ENCODE peak calls at places on chromosome 1, in five cellular contexts. One of them, this sample, is unnamed.

GRCh38 chr1:45340816-45341215 is 576 bp upstream of the MUTYH start:
- DNase-seq in HCT116: no peak
- DNase-seq in K562: peak
- DNase-seq in HepG2: peak
- DNase-seq in WTC11: no peak
- DNase-seq in this sample: no peak

GRCh38 chr1:109757936-109758786 is 5.6 kb downstream of the EPS8L3 start:
- DNase-seq in K562: no peak
- DNase-seq in HepG2: no peak
- DNase-seq in WTC11: no peak
- DNase-seq in HCT116: no peak
- DNase-seq in this sample: no peak

GRCh38 chr1:101235696-101236545 is 898 bp upstream of the S1PR1 start:
- DNase-seq in K562: peak
- DNase-seq in HepG2: no peak
- DNase-seq in WTC11: peak
- DNase-seq in HCT116: no peak
- DNase-seq in this sample: no peak

GRCh38 chr1:234601217-234602017 is 8.6 kb downstream of the IRF2BP2 start:
- DNase-seq in HepG2: peak
- DNase-seq in K562: peak
- DNase-seq in HCT116: no peak
- DNase-seq in WTC11: no peak
- DNase-seq in this sample: no peak

GRCh38 chr1:17991996-17992395 is 115.6 kb upstream of the IGSF21 start:
- DNase-seq in HepG2: no peak
- DNase-seq in HCT116: no peak
- DNase-seq in WTC11: no peak
- DNase-seq in K562: no peak
- DNase-seq in this sample: no peak

GRCh38 chr1:27934818-27935549 is at the start of gene SMPDL3B:
- DNase-seq in K562: peak
- DNase-seq in HepG2: no peak
- DNase-seq in HCT116: peak
- DNase-seq in WTC11: peak
- DNase-seq in this sample: peak

GRCh38 chr1:214708321-214708960 is 105.4 kb downstream of the CENPF start:
- DNase-seq in WTC11: no peak
- DNase-seq in HCT116: no peak
- DNase-seq in K562: no peak
- DNase-seq in HepG2: no peak
- DNase-seq in this sample: no peak

GRCh38 chr1:200174525-200174924 is 147.0 kb downstream of the NR5A2 start:
- DNase-seq in WTC11: no peak
- DNase-seq in HCT116: no peak
- DNase-seq in HepG2: no peak
- DNase-seq in K562: no peak
- DNase-seq in this sample: no peak

GRCh38 chr1:170932236-170932635 is 3.1 kb upstream of the MROH9 start:
- DNase-seq in K562: no peak
- DNase-seq in HepG2: no peak
- DNase-seq in WTC11: no peak
- DNase-seq in HCT116: no peak
- DNase-seq in this sample: no peak

DNA sequence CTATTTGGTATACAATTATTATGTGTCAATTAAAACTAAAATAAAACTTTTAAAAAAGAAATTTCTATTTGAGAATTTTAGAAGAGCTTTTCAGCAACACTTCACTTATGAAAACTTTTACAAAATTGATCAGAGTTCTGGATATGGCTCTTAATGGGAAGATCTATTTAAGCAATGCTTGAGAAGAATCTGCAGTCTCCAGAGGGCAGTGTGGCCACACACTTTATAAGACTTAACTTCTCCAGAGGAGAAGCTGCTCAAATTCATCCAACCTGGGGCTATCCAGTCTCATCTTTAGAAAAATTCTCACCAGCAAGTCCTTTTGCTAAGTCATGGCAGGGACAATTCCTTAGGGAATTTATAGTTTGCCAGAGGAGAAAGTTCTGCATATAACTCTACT is 25.2 kb upstream of the AGO1 start:
- DNase-seq in WTC11: no peak
- DNase-seq in HepG2: no peak
- DNase-seq in K562: no peak
- DNase-seq in HCT116: peak
- DNase-seq in this sample: no peak
- TF ChIP-seq ATF3 in WTC11: no peak
- TF ChIP-seq ATF3 in HepG2: no peak
- TF ChIP-seq ATF3 in K562: no peak
- TF ChIP-seq ATF3 in HCT116: no peak
- TF ChIP-seq ATF3 in this sample: no peak

DNA sequence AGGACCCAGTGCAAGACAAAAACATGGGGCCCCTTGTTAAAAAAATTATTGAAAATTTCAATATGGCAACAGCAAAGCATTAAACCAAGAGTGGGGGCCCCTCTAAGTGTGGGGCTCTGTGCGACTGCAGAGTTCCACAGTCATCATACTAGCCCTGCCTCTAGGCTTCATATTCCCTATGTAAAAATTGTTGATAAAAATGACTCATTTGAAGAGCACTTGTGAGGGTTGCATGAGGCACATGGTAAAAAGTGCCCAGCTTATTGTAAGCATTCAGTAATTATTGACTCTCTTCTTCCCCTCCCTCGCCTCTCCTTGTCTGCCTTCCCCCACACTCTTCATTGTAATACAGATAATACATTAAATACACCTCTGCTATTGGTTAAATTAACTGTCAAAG is 86.7 kb upstream of the PTBP2 start:
- DNase-seq in WTC11: no peak
- DNase-seq in K562: no peak
- DNase-seq in HepG2: no peak
- DNase-seq in HCT116: no peak
- DNase-seq in this sample: no peak
- TF ChIP-seq MAX in WTC11: no peak
- TF ChIP-seq MAX in K562: no peak
- TF ChIP-seq MAX in HepG2: no peak
- TF ChIP-seq MAX in HCT116: no peak
- TF ChIP-seq MAX in this sample: no peak

DNA sequence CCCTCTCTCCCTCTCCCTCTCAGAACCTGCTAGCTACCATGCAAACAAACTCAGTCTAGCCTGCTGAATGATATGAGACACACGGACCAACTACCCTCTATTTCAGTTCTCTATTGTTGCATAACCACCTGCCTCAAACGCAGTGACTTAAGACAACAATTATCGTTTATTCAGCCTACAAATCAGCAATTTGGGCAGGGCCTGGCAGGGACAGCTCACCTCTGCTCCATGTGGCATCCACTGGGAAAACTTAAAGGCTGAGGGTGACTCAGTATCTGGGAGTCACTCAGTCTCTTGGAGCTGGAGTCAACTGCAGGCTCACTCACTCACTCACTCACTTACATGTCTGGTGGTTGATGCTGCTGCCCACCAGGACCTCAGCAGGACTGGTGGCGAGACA is 121.3 kb downstream of the SEC16B start:
- DNase-seq in HepG2: no peak
- DNase-seq in K562: no peak
- DNase-seq in WTC11: no peak
- DNase-seq in HCT116: no peak
- DNase-seq in this sample: no peak
- TF ChIP-seq ATF3 in HepG2: no peak
- TF ChIP-seq ATF3 in K562: no peak
- TF ChIP-seq ATF3 in WTC11: no peak
- TF ChIP-seq ATF3 in HCT116: no peak
- TF ChIP-seq ATF3 in this sample: no peak

DNA sequence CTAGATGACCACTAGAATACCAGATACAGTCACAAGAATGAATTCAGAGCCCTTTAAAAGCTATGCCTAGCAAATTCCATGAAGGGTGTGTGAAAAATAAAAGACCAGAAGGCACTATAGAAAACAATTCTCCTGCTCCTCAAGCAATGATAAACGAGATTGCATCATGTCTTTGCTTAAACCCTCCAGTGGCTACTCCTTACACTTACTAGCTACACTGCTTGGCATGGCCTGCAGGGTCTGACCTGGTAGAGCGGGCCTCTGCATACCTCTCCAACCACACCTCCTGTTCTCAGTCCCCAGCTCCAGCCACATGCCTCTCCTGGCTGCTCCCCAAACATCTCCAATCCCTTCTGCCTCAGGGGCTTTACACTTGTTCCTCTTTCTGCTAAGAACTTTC is 11.0 kb upstream of the CREG1 start:
- DNase-seq in WTC11: no peak
- DNase-seq in HepG2: no peak
- DNase-seq in HCT116: no peak
- DNase-seq in K562: no peak
- DNase-seq in this sample: no peak
- TF ChIP-seq MAX in WTC11: no peak
- TF ChIP-seq MAX in HepG2: no peak
- TF ChIP-seq MAX in HCT116: no peak
- TF ChIP-seq MAX in K562: no peak
- TF ChIP-seq MAX in this sample: no peak

GRCh38 chr1:232905324-232906034 is 44.9 kb upstream of the NTPCR start:
- DNase-seq in HCT116: no peak
- DNase-seq in WTC11: no peak
- DNase-seq in K562: no peak
- DNase-seq in HepG2: no peak
- DNase-seq in this sample: no peak
- TF ChIP-seq ATF3 in HCT116: no peak
- TF ChIP-seq ATF3 in WTC11: no peak
- TF ChIP-seq ATF3 in K562: no peak
- TF ChIP-seq ATF3 in HepG2: no peak
- TF ChIP-seq ATF3 in this sample: no peak

GRCh38 chr1:64484651-64485050 is 14.7 kb downstream of the CACHD1 start:
- DNase-seq in WTC11: no peak
- DNase-seq in K562: no peak
- DNase-seq in HCT116: no peak
- DNase-seq in HepG2: no peak
- DNase-seq in this sample: no peak
- TF ChIP-seq MAX in WTC11: no peak
- TF ChIP-seq MAX in K562: no peak
- TF ChIP-seq MAX in HCT116: no peak
- TF ChIP-seq MAX in HepG2: no peak
- TF ChIP-seq MAX in this sample: no peak

GRCh38 chr1:8396912-8397406 is 79.0 kb downstream of the SLC45A1 start:
- DNase-seq in HepG2: peak
- DNase-seq in WTC11: no peak
- DNase-seq in K562: no peak
- DNase-seq in HCT116: no peak
- DNase-seq in this sample: no peak
- TF ChIP-seq ATF3 in HepG2: no peak
- TF ChIP-seq ATF3 in WTC11: no peak
- TF ChIP-seq ATF3 in K562: no peak
- TF ChIP-seq ATF3 in HCT116: no peak
- TF ChIP-seq ATF3 in this sample: no peak

GRCh38 chr1:210232524-210233215 is at the start of gene SERTAD4:
- DNase-seq in HepG2: no peak
- DNase-seq in WTC11: peak
- DNase-seq in K562: no peak
- DNase-seq in HCT116: peak
- DNase-seq in this sample: no peak
- TF ChIP-seq MAX in HepG2: no peak
- TF ChIP-seq MAX in WTC11: no peak
- TF ChIP-seq MAX in K562: no peak
- TF ChIP-seq MAX in HCT116: no peak
- TF ChIP-seq MAX in this sample: no peak

This sample was measured in H1.